ENCODE peak calls at places on chromosomes 16 and 17, in nine cellular contexts. I is stimulated activated CD8-positive, alpha-beta memory T cell treated with anti-CD3 and anti-CD28 coated beads, Interleukin-4, amount 100 ng/mL, for 4 hours; B is mucosa of descending colon; X is ureter; M is activated naive CD4-positive, alpha-beta T cell treated with anti-CD3 and anti-CD28 coated beads, Interleukin-2, amount 50 U/mL, for 72 hours; E is esophagus muscularis mucosa; Z is PC-3; V is WERI-Rb-1; H is left cardiac atrium. T is an unnamed sample.

GRCh38 chr17:50123649-50124349 is 6.2 kb downstream of the SAMD14 start:
- DNase-seq in I (no peak), B (no peak), X (no peak), M (no peak), E (no peak), Z (no peak), V (no peak), H (no peak), T (no peak)

GRCh38 chr16:88772871-88773811 is 11.9 kb downstream of the PIEZO1 start:
- DNase-seq in I (no peak), B (peak; percentile 67), X (peak; percentile 81), M (no peak), E (no peak), Z (peak; percentile 18), V (peak; percentile 71), H (peak; percentile 68), T (peak; percentile 92)

GRCh38 chr16:21100447-21100846 is 50.2 kb downstream of the DNAH3 start:
- DNase-seq in I (no peak), B (no peak), X (no peak), M (no peak), E (peak; percentile 29), Z (peak; percentile 77), V (no peak), H (no peak), T (no peak)

GRCh38 chr17:78112508-78113471 is 15.8 kb downstream of the TMC6 start:
- DNase-seq in I (no peak), B (peak; percentile 87), X (no peak), M (peak; percentile 81), E (no peak), Z (peak; percentile 81), V (peak; percentile 88), H (peak; percentile 81), T (peak; percentile 93)

GRCh38 chr17:48011405-48012150 is 26.0 kb downstream of the COPZ2 start:
- DNase-seq in I (no peak), B (no peak), X (no peak), M (no peak), E (no peak), Z (peak; percentile 82), V (peak; percentile 90), H (no peak), T (no peak)

GRCh38 chr17:77098884-77099545 is 41.8 kb upstream of the SEC14L1 start:
- DNase-seq in I (no peak), B (no peak), X (peak; percentile 60), M (no peak), E (no peak), Z (no peak), V (no peak), H (no peak), T (no peak)

GRCh38 chr17:57747221-57748017 is 2.3 kb upstream of the CCDC182 start:
- DNase-seq in I (peak; percentile 9), B (no peak), X (peak; percentile 55), M (no peak), E (no peak), Z (peak; percentile 83), V (peak; percentile 68), H (no peak), T (no peak)

GRCh38 chr16:58515871-58516767 is 802 bp downstream of the SETD6 start:
- DNase-seq in I (no peak), B (peak; percentile 84), X (no peak), M (no peak), E (no peak), Z (peak; percentile 69), V (no peak), H (peak; percentile 29), T (no peak)

GRCh38 chr17:4903051-4903818 is at the start of gene CHRNE:
- DNase-seq in I (peak; percentile 64), B (peak; percentile 79), X (peak; percentile 85), M (no peak), E (peak; percentile 94), Z (peak; percentile 84), V (peak; percentile 96), H (peak; percentile 78), T (no peak)

GRCh38 chr16:20320592-20320991 is 6.7 kb downstream of the GP2 start:
- DNase-seq in I (no peak), B (no peak), X (no peak), M (no peak), E (no peak), Z (no peak), V (no peak), H (no peak), T (no peak)

GRCh38 chr16:507996-508395 is 19.5 kb upstream of the CAPN15 start:
- DNase-seq in I (no peak), B (no peak), X (no peak), M (no peak), E (no peak), Z (no peak), V (no peak), H (no peak), T (no peak)

GRCh38 chr16:83143788-83144187 is 517.0 kb downstream of the CDH13 start:
- DNase-seq in I (no peak), B (no peak), X (no peak), M (no peak), E (no peak), Z (no peak), V (no peak), H (no peak), T (no peak)

GRCh38 chr17:36142230-36142629 is 34.2 kb downstream of the TBC1D3B start:
- DNase-seq in I (no peak), B (no peak), X (no peak), M (no peak), E (no peak), Z (no peak), V (no peak), H (no peak), T (no peak)

GRCh38 chr17:12027658-12028057 is 7.0 kb downstream of the MAP2K4 start:
- DNase-seq in I (no peak), B (no peak), X (no peak), M (no peak), E (no peak), Z (no peak), V (no peak), H (no peak), T (no peak)

GRCh38 chr16:68885321-68885720 is 42.0 kb downstream of the TANGO6 start:
- DNase-seq in I (no peak), B (no peak), X (no peak), M (no peak), E (no peak), Z (no peak), V (no peak), H (no peak), T (no peak)

GRCh38 chr16:89173629-89173921 is 2.0 kb downstream of the CDH15 start:
- DNase-seq in I (no peak), B (no peak), X (no peak), M (no peak), E (no peak), Z (no peak), V (no peak), H (no peak), T (no peak)

GRCh38 chr17:1125775-1126120 is 54.0 kb downstream of the ABR start:
- DNase-seq in I (no peak), B (no peak), X (no peak), M (no peak), E (no peak), Z (no peak), V (no peak), H (no peak), T (no peak)

T was measured in osteocyte.